ENCODE peak calls at places on chromosomes 4 and X, in four cellular contexts. One of them, this sample, is unnamed.

GRCh38 chrX:19772306-19772705 is 115.1 kb downstream of the SH3KBP1 start:
- DNase-seq in stimulated activated CD4-positive, alpha-beta T cell treated with anti-CD3 and anti-CD28 coated beads, Interleukin-12 subunit alpha, Interleukin-12 subunit beta, amount 100 ng/mL, for 4 hours: no peak
- DNase-seq in IMR-90: peak; percentile 38
- DNase-seq in iPS-NIHi11: no peak
- DNase-seq in this sample: no peak

GRCh38 chr4:113145519-113146291 is 96.3 kb downstream of the ANK2 start:
- DNase-seq in stimulated activated CD4-positive, alpha-beta T cell treated with anti-CD3 and anti-CD28 coated beads, Interleukin-12 subunit alpha, Interleukin-12 subunit beta, amount 100 ng/mL, for 4 hours: no peak
- DNase-seq in IMR-90: no peak
- DNase-seq in iPS-NIHi11: peak; percentile 60
- DNase-seq in this sample: no peak

GRCh38 chr4:147367841-147368385 is 113.0 kb upstream of the EDNRA start:
- DNase-seq in stimulated activated CD4-positive, alpha-beta T cell treated with anti-CD3 and anti-CD28 coated beads, Interleukin-12 subunit alpha, Interleukin-12 subunit beta, amount 100 ng/mL, for 4 hours: no peak
- DNase-seq in IMR-90: no peak
- DNase-seq in iPS-NIHi11: no peak
- DNase-seq in this sample: no peak

GRCh38 chr4:132269303-132269990 is 879.6 kb upstream of the PCDH10 start:
- DNase-seq in stimulated activated CD4-positive, alpha-beta T cell treated with anti-CD3 and anti-CD28 coated beads, Interleukin-12 subunit alpha, Interleukin-12 subunit beta, amount 100 ng/mL, for 4 hours: no peak
- DNase-seq in IMR-90: no peak
- DNase-seq in iPS-NIHi11: no peak
- DNase-seq in this sample: no peak

GRCh38 chrX:23742174-23742692 is 843 bp downstream of the ACOT9 start:
- DNase-seq in stimulated activated CD4-positive, alpha-beta T cell treated with anti-CD3 and anti-CD28 coated beads, Interleukin-12 subunit alpha, Interleukin-12 subunit beta, amount 100 ng/mL, for 4 hours: no peak
- DNase-seq in IMR-90: peak; percentile 74
- DNase-seq in iPS-NIHi11: peak; percentile 24
- DNase-seq in this sample: peak; percentile 15

GRCh38 chrX:45505214-45505613 is 304.5 kb upstream of the DIPK2B start:
- DNase-seq in stimulated activated CD4-positive, alpha-beta T cell treated with anti-CD3 and anti-CD28 coated beads, Interleukin-12 subunit alpha, Interleukin-12 subunit beta, amount 100 ng/mL, for 4 hours: no peak
- DNase-seq in IMR-90: peak; percentile 75
- DNase-seq in iPS-NIHi11: no peak
- DNase-seq in this sample: no peak

GRCh38 chrX:27591938-27592337 is 1.8 kb downstream of the DCAF8L2 start:
- DNase-seq in stimulated activated CD4-positive, alpha-beta T cell treated with anti-CD3 and anti-CD28 coated beads, Interleukin-12 subunit alpha, Interleukin-12 subunit beta, amount 100 ng/mL, for 4 hours: no peak
- DNase-seq in IMR-90: no peak
- DNase-seq in iPS-NIHi11: no peak
- DNase-seq in this sample: no peak

GRCh38 chrX:2711441-2711840 is 20.3 kb downstream of the CD99 start:
- DNase-seq in stimulated activated CD4-positive, alpha-beta T cell treated with anti-CD3 and anti-CD28 coated beads, Interleukin-12 subunit alpha, Interleukin-12 subunit beta, amount 100 ng/mL, for 4 hours: no peak
- DNase-seq in IMR-90: no peak
- DNase-seq in iPS-NIHi11: no peak
- DNase-seq in this sample: no peak

GRCh38 chrX:38860106-38861013 is 59.1 kb downstream of the MID1IP1 start:
- DNase-seq in stimulated activated CD4-positive, alpha-beta T cell treated with anti-CD3 and anti-CD28 coated beads, Interleukin-12 subunit alpha, Interleukin-12 subunit beta, amount 100 ng/mL, for 4 hours: no peak
- DNase-seq in IMR-90: no peak
- DNase-seq in iPS-NIHi11: no peak
- DNase-seq in this sample: peak; percentile 15

GRCh38 chrX:17465201-17465600 is 90.2 kb downstream of the NHS start:
- DNase-seq in stimulated activated CD4-positive, alpha-beta T cell treated with anti-CD3 and anti-CD28 coated beads, Interleukin-12 subunit alpha, Interleukin-12 subunit beta, amount 100 ng/mL, for 4 hours: no peak
- DNase-seq in IMR-90: no peak
- DNase-seq in iPS-NIHi11: no peak
- DNase-seq in this sample: no peak

GRCh38 chr4:157700898-157701694 is 471.7 kb downstream of the GASK1B start:
- DNase-seq in stimulated activated CD4-positive, alpha-beta T cell treated with anti-CD3 and anti-CD28 coated beads, Interleukin-12 subunit alpha, Interleukin-12 subunit beta, amount 100 ng/mL, for 4 hours: no peak
- DNase-seq in IMR-90: no peak
- DNase-seq in iPS-NIHi11: no peak
- DNase-seq in this sample: no peak

GRCh38 chrX:63934791-63935190 is 149.8 kb upstream of the ARHGEF9 start:
- DNase-seq in stimulated activated CD4-positive, alpha-beta T cell treated with anti-CD3 and anti-CD28 coated beads, Interleukin-12 subunit alpha, Interleukin-12 subunit beta, amount 100 ng/mL, for 4 hours: no peak
- DNase-seq in IMR-90: no peak
- DNase-seq in iPS-NIHi11: no peak
- DNase-seq in this sample: no peak

GRCh38 chr4:37002625-37003024 is 241.9 kb upstream of the NWD2 start:
- DNase-seq in stimulated activated CD4-positive, alpha-beta T cell treated with anti-CD3 and anti-CD28 coated beads, Interleukin-12 subunit alpha, Interleukin-12 subunit beta, amount 100 ng/mL, for 4 hours: no peak
- DNase-seq in IMR-90: no peak
- DNase-seq in iPS-NIHi11: peak; percentile 13
- DNase-seq in this sample: no peak

GRCh38 chr4:143354990-143355389 is 18.3 kb downstream of the GAB1 start:
- DNase-seq in stimulated activated CD4-positive, alpha-beta T cell treated with anti-CD3 and anti-CD28 coated beads, Interleukin-12 subunit alpha, Interleukin-12 subunit beta, amount 100 ng/mL, for 4 hours: no peak
- DNase-seq in IMR-90: no peak
- DNase-seq in iPS-NIHi11: no peak
- DNase-seq in this sample: no peak

GRCh38 chr4:165052627-165053026 is 1.0 kb upstream of the TRIM75 start:
- DNase-seq in stimulated activated CD4-positive, alpha-beta T cell treated with anti-CD3 and anti-CD28 coated beads, Interleukin-12 subunit alpha, Interleukin-12 subunit beta, amount 100 ng/mL, for 4 hours: no peak
- DNase-seq in IMR-90: no peak
- DNase-seq in iPS-NIHi11: no peak
- DNase-seq in this sample: no peak

GRCh38 chrX:134423606-134424005 is 36.4 kb upstream of the HPRT1 start:
- DNase-seq in stimulated activated CD4-positive, alpha-beta T cell treated with anti-CD3 and anti-CD28 coated beads, Interleukin-12 subunit alpha, Interleukin-12 subunit beta, amount 100 ng/mL, for 4 hours: no peak
- DNase-seq in IMR-90: peak; percentile 47
- DNase-seq in iPS-NIHi11: no peak
- DNase-seq in this sample: no peak

GRCh38 chrX:55451990-55452824 is at the start of gene MAGEH1:
- DNase-seq in stimulated activated CD4-positive, alpha-beta T cell treated with anti-CD3 and anti-CD28 coated beads, Interleukin-12 subunit alpha, Interleukin-12 subunit beta, amount 100 ng/mL, for 4 hours: peak; percentile 67
- DNase-seq in IMR-90: peak; percentile 79
- DNase-seq in iPS-NIHi11: peak; percentile 32
- DNase-seq in this sample: peak; percentile 54

GRCh38 chrX:17860811-17861495 is at the start of gene RAI2:
- DNase-seq in stimulated activated CD4-positive, alpha-beta T cell treated with anti-CD3 and anti-CD28 coated beads, Interleukin-12 subunit alpha, Interleukin-12 subunit beta, amount 100 ng/mL, for 4 hours: peak; percentile 12
- DNase-seq in IMR-90: no peak
- DNase-seq in iPS-NIHi11: peak; percentile 58
- DNase-seq in this sample: peak; percentile 25

GRCh38 chrX:13506574-13506973 is 62.8 kb upstream of the EGFL6 start:
- DNase-seq in stimulated activated CD4-positive, alpha-beta T cell treated with anti-CD3 and anti-CD28 coated beads, Interleukin-12 subunit alpha, Interleukin-12 subunit beta, amount 100 ng/mL, for 4 hours: peak; percentile 48
- DNase-seq in IMR-90: peak; percentile 61
- DNase-seq in iPS-NIHi11: peak; percentile 40
- DNase-seq in this sample: peak; percentile 44

GRCh38 chr4:142817442-142817841 is 28.7 kb downstream of the INPP4B start:
- DNase-seq in stimulated activated CD4-positive, alpha-beta T cell treated with anti-CD3 and anti-CD28 coated beads, Interleukin-12 subunit alpha, Interleukin-12 subunit beta, amount 100 ng/mL, for 4 hours: no peak
- DNase-seq in IMR-90: peak; percentile 88
- DNase-seq in iPS-NIHi11: peak; percentile 27
- DNase-seq in this sample: peak; percentile 39